ENCODE peak calls at places on chromosomes 5 and 9, in ten cellular contexts. O, Y, M, K, X, E, Q, Z, B and S are unnamed samples.

GRCh38 chr5:74649421-74649973 is 9.0 kb upstream of the ENC1 start:
- DNase-seq in O (no peak), Y (no peak), M (no peak), K (peak), X (no peak), E (no peak), Q (no peak), Z (no peak), B (peak), S (no peak)

GRCh38 chr5:31481531-31481930 is 50.4 kb downstream of the DROSHA start:
- DNase-seq in O (no peak), Y (no peak), M (no peak), K (no peak), X (no peak), E (no peak), Q (no peak), Z (no peak), B (no peak), S (no peak)

GRCh38 chr5:1767524-1768282 is 31.9 kb downstream of the MRPL36 start:
- DNase-seq in O (no peak), Y (no peak), M (no peak), K (no peak), X (no peak), E (no peak), Q (no peak), Z (no peak), B (no peak), S (no peak)

GRCh38 chr5:115551415-115551814 is 6.8 kb upstream of the FEM1C start:
- DNase-seq in O (peak), Y (no peak), M (no peak), K (no peak), X (no peak), E (no peak), Q (no peak), Z (no peak), B (peak), S (no peak)

GRCh38 chr5:174998131-174998730 is 273.8 kb downstream of the MSX2 start:
- DNase-seq in O (no peak), Y (no peak), M (no peak), K (no peak), X (peak), E (no peak), Q (no peak), Z (peak), B (no peak), S (no peak)

GRCh38 chr9:122402403-122403268 is 31.8 kb downstream of the PTGS1 start:
- DNase-seq in O (peak), Y (peak), M (no peak), K (peak), X (peak), E (no peak), Q (no peak), Z (peak), B (peak), S (no peak)

GRCh38 chr5:96661101-96661840 is 905 bp upstream of the CAST start:
- DNase-seq in O (peak), Y (peak), M (peak), K (peak), X (peak), E (peak), Q (no peak), Z (peak), B (peak), S (no peak)

GRCh38 chr9:89463986-89464901 is 33.7 kb downstream of the SEMA4D start:
- DNase-seq in O (peak), Y (peak), M (peak), K (no peak), X (peak), E (peak), Q (no peak), Z (peak), B (no peak), S (no peak)

GRCh38 chr5:153813871-153814270 is 224.8 kb downstream of the FAM114A2 start:
- DNase-seq in O (no peak), Y (no peak), M (no peak), K (no peak), X (no peak), E (no peak), Q (no peak), Z (no peak), B (no peak), S (no peak)

GRCh38 chr5:59790399-59791130 is 103.0 kb downstream of the PDE4D start:
- DNase-seq in O (peak), Y (no peak), M (no peak), K (peak), X (peak), E (no peak), Q (peak), Z (peak), B (peak), S (no peak)

GRCh38 chr9:35285731-35286130 is 123.9 kb downstream of the UNC13B start:
- DNase-seq in O (no peak), Y (no peak), M (no peak), K (peak), X (no peak), E (no peak), Q (no peak), Z (no peak), B (peak), S (no peak)

GRCh38 chr9:88767504-88767790 is 223.8 kb upstream of the S1PR3 start:
- DNase-seq in O (no peak), Y (no peak), M (no peak), K (no peak), X (no peak), E (no peak), Q (no peak), Z (no peak), B (no peak), S (no peak)